ENCODE peak calls at places on chromosomes 6 and 20, in ten cellular contexts. M is IMR-90; W is breast epithelium; B is Peyer's patch; P is psoas muscle; H is ascending aorta; C is tibial artery; R is CD8-positive, alpha-beta T cell; U is K562; A is astrocyte. J is an unnamed sample.

GRCh38 chr6:35318845-35319220 is 21.2 kb downstream of the DEF6 start:
- DNase-seq in B (no peak), W (no peak), H (no peak), A (peak; percentile 3), P (no peak), C (no peak), R (no peak), M (no peak), U (no peak), J (no peak)

GRCh38 chr20:12455152-12455551 is 537.5 kb downstream of the BTBD3 start:
- DNase-seq in B (no peak), U (no peak), R (no peak), M (no peak), C (no peak), W (no peak), A (no peak), P (no peak), H (no peak), J (no peak)

GRCh38 chr6:15969236-15969778 is 159.6 kb upstream of the MYLIP start:
- DNase-seq in P (no peak), U (no peak), C (no peak), B (no peak), A (peak; percentile 44), M (no peak), W (no peak), H (no peak), R (no peak), J (no peak)

GRCh38 chr20:49676581-49677291 is 36.9 kb downstream of the B4GALT5 start:
- DNase-seq in M (peak; percentile 71), C (no peak), B (peak; percentile 48), U (peak; percentile 66), P (no peak), A (peak; percentile 67), W (no peak), R (peak; percentile 17), H (no peak), J (no peak)

GRCh38 chr20:25024171-25024570 is 31.6 kb upstream of the APMAP start:
- DNase-seq in H (peak; percentile 49), U (no peak), P (no peak), B (no peak), C (peak; percentile 52), R (no peak), A (no peak), W (peak; percentile 24), M (no peak), J (no peak)

GRCh38 chr6:158789115-158789917 is 29.9 kb downstream of the EZR start:
- DNase-seq in C (no peak), A (no peak), U (no peak), P (no peak), H (no peak), M (no peak), B (peak; percentile 79), W (no peak), R (peak; percentile 51), J (peak; percentile 83)

GRCh38 chr6:162056745-162057144 is 670.8 kb downstream of the PRKN start:
- DNase-seq in C (no peak), M (no peak), W (no peak), H (no peak), A (peak; percentile 64), U (no peak), B (no peak), P (no peak), R (no peak), J (no peak)

GRCh38 chr20:9912858-9913434 is 74.1 kb upstream of the PAK5 start:
- DNase-seq in C (no peak), U (peak; percentile 4), M (peak; percentile 42), W (no peak), H (peak; percentile 68), P (no peak), R (peak; percentile 5), B (peak; percentile 20), A (peak; percentile 6), J (no peak)

GRCh38 chr20:38345643-38346042 is 639 bp upstream of the LBP start:
- DNase-seq in P (no peak), H (no peak), M (no peak), W (no peak), R (no peak), U (no peak), B (no peak), A (no peak), C (no peak), J (no peak)

GRCh38 chr6:97322226-97322625 is 39.2 kb upstream of the MMS22L start:
- DNase-seq in M (no peak), R (no peak), C (no peak), H (no peak), B (no peak), U (no peak), A (no peak), P (no peak), W (no peak), J (no peak)

GRCh38 chr6:88494401-88495140 is 328.4 kb upstream of the CNR1 start:
- DNase-seq in H (no peak), B (no peak), M (no peak), W (no peak), A (no peak), C (no peak), R (no peak), U (no peak), P (no peak), J (no peak)
- H3K4me3 ChIP-seq in H (no peak overlapping the region), B (no peak overlapping the region), M (no peak overlapping the region), W (no peak overlapping the region), A (no peak overlapping the region), C (no peak overlapping the region), R (no peak overlapping the region), U (no peak overlapping the region), P (no peak overlapping the region), J (no peak overlapping the region)

GRCh38 chr6:30770592-30770991 is 26.2 kb upstream of the IER3 start:
- DNase-seq in W (no peak), B (no peak), C (no peak), U (no peak), M (no peak), H (no peak), R (no peak), A (no peak), P (no peak), J (no peak)
- H3K27ac ChIP-seq in W (peak overlapping the region; percentile 91), B (peak overlapping the region; percentile 76), C (no peak overlapping the region), U (peak overlapping the region; percentile 92), M (peak overlapping the region; percentile 93), H (no peak overlapping the region), R (no peak overlapping the region), A (peak overlapping the region; percentile 99), P (no peak overlapping the region), J (no peak overlapping the region)

GRCh38 chr6:90180526-90180925 is 116.1 kb downstream of the BACH2 start:
- DNase-seq in M (no peak), H (no peak), P (no peak), A (no peak), U (no peak), W (no peak), C (no peak), B (no peak), R (no peak), J (no peak)
- H3K4me1 ChIP-seq in M (peaks cover 14% of the 10 kb centered on the region), H (peaks cover 5% of the 10 kb centered on the region), P (peaks cover 49% of the 10 kb centered on the region), A (peaks cover 9% of the 10 kb centered on the region), U (no peaks in the 10 kb centered on the region), W (no peaks in the 10 kb centered on the region), C (no peaks in the 10 kb centered on the region), B (no peaks in the 10 kb centered on the region), R (peaks cover 75% of the 10 kb centered on the region), J (peaks cover 11% of the 10 kb centered on the region)

GRCh38 chr20:32189691-32190607 is 17.6 kb downstream of the PLAGL2 start:
- DNase-seq in A (peak; percentile 18), M (peak; percentile 11), W (peak; percentile 70), B (peak; percentile 22), U (no peak), H (no peak), R (no peak), P (peak; percentile 73), C (peak; percentile 72), J (peak; percentile 48)

GRCh38 chr20:32190608-32191415 is 16.7 kb downstream of the PLAGL2 start:
- DNase-seq in U (no peak), H (no peak), C (peak; percentile 19), B (no peak), R (no peak), W (no peak), M (no peak), A (no peak), P (no peak), J (peak; percentile 10)

GRCh38 chr20:32188376-32189122 is 19.0 kb downstream of the PLAGL2 start:
- DNase-seq in B (no peak), U (no peak), P (peak; percentile 48), C (no peak), M (no peak), H (no peak), W (peak; percentile 38), R (no peak), A (no peak), J (no peak)

GRCh38 chr20:32191422-32191821 is 16.1 kb downstream of the PLAGL2 start:
- DNase-seq in P (no peak), M (no peak), U (no peak), R (no peak), C (peak; percentile 20), A (no peak), H (no peak), B (no peak), W (no peak), J (no peak)

DNA sequence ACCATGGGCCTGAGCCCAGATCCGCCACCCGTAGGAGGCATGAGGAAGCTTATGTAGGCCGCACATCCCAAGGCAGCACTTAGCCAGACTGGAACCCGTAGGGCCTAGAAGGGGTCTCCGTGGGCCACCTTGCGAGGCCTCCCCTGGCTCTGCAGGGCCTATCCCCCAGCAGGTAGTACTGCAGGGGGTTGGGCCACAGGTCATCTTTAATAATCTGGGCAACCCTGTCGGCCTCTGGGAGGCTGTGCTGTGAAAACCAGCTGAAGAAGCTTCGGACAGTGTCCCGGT is 18.5 kb downstream of the PLAGL2 start:
- DNase-seq in M (no peak), R (no peak), P (no peak), H (no peak), W (no peak), U (no peak), A (no peak), B (no peak), C (peak; percentile 55), J (no peak)
- H3K4me3 ChIP-seq in M (no peak overlapping the region), R (peak overlapping the region; percentile 60), P (peak overlapping the region; percentile 75), H (no peak overlapping the region), W (peak overlapping the region; percentile 74), U (no peak overlapping the region), A (peak overlapping the region; percentile 69), B (peak overlapping the region; percentile 66), C (peak overlapping the region; percentile 82), J (peak overlapping the region; percentile 52)

DNA sequence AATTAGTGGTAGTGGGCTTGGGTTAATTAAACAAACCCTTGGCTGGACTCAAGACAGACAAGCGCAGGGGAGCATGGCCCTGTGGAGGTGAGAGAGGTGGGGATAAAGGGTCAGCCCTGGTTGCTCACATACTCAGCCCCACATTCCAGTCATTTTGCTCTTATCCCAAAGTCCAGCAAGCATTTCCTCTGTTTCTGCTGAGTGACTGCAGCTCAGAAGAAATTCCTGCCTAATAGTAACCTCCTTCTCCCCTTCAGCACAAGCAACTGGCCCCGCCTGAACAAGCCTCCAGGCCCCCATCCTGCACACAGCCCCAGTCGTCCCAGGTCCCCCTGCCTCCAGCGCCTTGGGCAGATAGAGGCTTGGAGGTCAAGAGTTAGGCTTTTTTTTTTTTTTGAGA is 3.6 kb upstream of the TFEB start:
- DNase-seq in C (no peak), P (peak; percentile 25), B (no peak), W (no peak), U (no peak), H (no peak), M (no peak), A (no peak), R (no peak), J (no peak)
- H3K27ac ChIP-seq in C (no peak overlapping the region), P (no peak overlapping the region), B (no peak overlapping the region), W (no peak overlapping the region), U (no peak overlapping the region), H (no peak overlapping the region), M (no peak overlapping the region), A (no peak overlapping the region), R (no peak overlapping the region), J (no peak overlapping the region)

J was measured in CD4-positive, CD25-positive, alpha-beta regulatory T cell.